ENCODE peak calls at places on chromosome 13, in ten cellular contexts. F is GM23338, H is GM12878, X is mammary epithelial cell, Y is IMR-90, Q is HCT116, I is K562, P is neuronal stem cell, J is PC-9, A is fibroblast of lung. U is an unnamed sample.

GRCh38 chr13:89150362-89150761 is 1479.2 kb downstream of the SLITRK5 start:
- DNase-seq in F (no peak), H (no peak), X (no peak), Y (no peak), Q (no peak), I (no peak), P (no peak), J (no peak), A (peak), U (peak)

GRCh38 chr13:97335488-97336134 is 98.4 kb upstream of the RAP2A start:
- DNase-seq in F (no peak), H (no peak), X (no peak), Y (no peak), Q (no peak), I (no peak), P (no peak), J (no peak), A (no peak), U (no peak)

GRCh38 chr13:31742102-31742695 is 2.9 kb downstream of the RXFP2 start:
- DNase-seq in F (peak), H (peak), X (peak), Y (peak), Q (peak), I (peak), P (peak), J (no peak), A (peak), U (peak)

GRCh38 chr13:29081036-29081435 is 260.9 kb downstream of the MTUS2 start:
- DNase-seq in F (no peak), H (peak), X (no peak), Y (no peak), Q (no peak), I (no peak), P (no peak), J (no peak), A (no peak), U (no peak)

GRCh38 chr13:73168993-73169401 is 110.2 kb downstream of the KLF5 start:
- DNase-seq in F (no peak), H (no peak), X (peak), Y (peak), Q (no peak), I (no peak), P (no peak), J (no peak), A (peak), U (peak)

GRCh38 chr13:68099616-68100015 is 869.5 kb upstream of the PCDH9 start:
- DNase-seq in F (no peak), H (no peak), X (peak), Y (peak), Q (peak), I (no peak), P (no peak), J (no peak), A (peak), U (peak)

GRCh38 chr13:94176576-94176975 is 302.9 kb downstream of the DCT start:
- DNase-seq in F (no peak), H (no peak), X (no peak), Y (no peak), Q (no peak), I (no peak), P (no peak), J (no peak), A (peak), U (no peak)

GRCh38 chr13:111629933-111630332 is 309.5 kb downstream of the TEX29 start:
- DNase-seq in F (no peak), H (no peak), X (no peak), Y (no peak), Q (no peak), I (no peak), P (no peak), J (no peak), A (no peak), U (no peak)

GRCh38 chr13:25771641-25772478 is 280.0 kb downstream of the SHISA2 start:
- DNase-seq in F (peak), H (no peak), X (peak), Y (no peak), Q (no peak), I (no peak), P (no peak), J (no peak), A (peak), U (peak)

GRCh38 chr13:100506154-100506553 is 82.4 kb downstream of the GGACT start:
- DNase-seq in F (no peak), H (no peak), X (no peak), Y (no peak), Q (no peak), I (no peak), P (no peak), J (no peak), A (no peak), U (no peak)

GRCh38 chr13:113805431-113806103 is 46.5 kb downstream of the TMEM255B start:
- DNase-seq in F (no peak), H (no peak), X (no peak), Y (no peak), Q (no peak), I (no peak), P (no peak), J (no peak), A (no peak), U (no peak)

GRCh38 chr13:84296386-84296785 is 414.1 kb upstream of the SLITRK1 start:
- DNase-seq in F (peak), H (no peak), X (no peak), Y (no peak), Q (no peak), I (no peak), P (no peak), J (no peak), A (peak), U (no peak)

GRCh38 chr13:81773263-81773662 is 1432.3 kb upstream of the SPRY2 start:
- DNase-seq in F (no peak), H (no peak), X (no peak), Y (no peak), Q (no peak), I (no peak), P (no peak), J (no peak), A (no peak), U (no peak)

GRCh38 chr13:99174533-99175100 is 26.0 kb upstream of the UBAC2 start:
- DNase-seq in F (no peak), H (no peak), X (no peak), Y (no peak), Q (no peak), I (no peak), P (no peak), J (no peak), A (no peak), U (no peak)

GRCh38 chr13:110340812-110341444 is 33.8 kb downstream of the COL4A2 start:
- DNase-seq in F (no peak), H (no peak), X (peak), Y (peak), Q (no peak), I (no peak), P (no peak), J (no peak), A (peak), U (no peak)

GRCh38 chr13:92355213-92355612 is 871.4 kb upstream of the GPC6 start:
- DNase-seq in F (peak), H (no peak), X (no peak), Y (peak), Q (no peak), I (peak), P (no peak), J (no peak), A (peak), U (peak)

GRCh38 chr13:110371550-110372465 is 64.7 kb downstream of the COL4A2 start:
- DNase-seq in F (no peak), H (peak), X (peak), Y (peak), Q (no peak), I (no peak), P (no peak), J (no peak), A (peak), U (no peak)

GRCh38 chr13:37175996-37176395 is 70.5 kb upstream of the CSNK1A1L start:
- DNase-seq in F (no peak), H (no peak), X (peak), Y (peak), Q (no peak), I (no peak), P (no peak), J (no peak), A (peak), U (no peak)

GRCh38 chr13:102580552-102581169 is 16.1 kb upstream of the TPP2 start:
- DNase-seq in F (peak), H (no peak), X (peak), Y (peak), Q (peak), I (peak), P (peak), J (peak), A (peak), U (peak)

GRCh38 chr13:21822029-21822428 is 151.2 kb downstream of the FGF9 start:
- DNase-seq in F (no peak), H (no peak), X (no peak), Y (no peak), Q (no peak), I (no peak), P (no peak), J (no peak), A (no peak), U (no peak)
- H2AFZ ChIP-seq in F (no peak), H (no peak), X (no peak), Y (no peak), Q (no peak), I (no peak), P (no peak), J (no peak), A (no peak), U (no peak)

GRCh38 chr13:33541962-33542308 is 256.4 kb upstream of the STARD13 start:
- DNase-seq in F (no peak), H (no peak), X (no peak), Y (no peak), Q (no peak), I (no peak), P (no peak), J (no peak), A (no peak), U (no peak)
- H2AFZ ChIP-seq in F (peak), H (peak), X (peak), Y (peak), Q (no peak), I (peak), P (peak), J (peak), A (peak), U (peak)

GRCh38 chr13:40115456-40115855 is 460.0 kb downstream of the COG6 start:
- DNase-seq in F (no peak), H (no peak), X (no peak), Y (no peak), Q (no peak), I (no peak), P (no peak), J (no peak), A (no peak), U (no peak)

GRCh38 chr13:40118337-40118736 is 462.9 kb downstream of the COG6 start:
- DNase-seq in F (no peak), H (no peak), X (no peak), Y (no peak), Q (no peak), I (no peak), P (no peak), J (no peak), A (no peak), U (no peak)

GRCh38 chr13:40113644-40114304 is 458.3 kb downstream of the COG6 start:
- DNase-seq in F (no peak), H (no peak), X (peak), Y (no peak), Q (no peak), I (no peak), P (no peak), J (no peak), A (peak), U (no peak)

GRCh38 chr13:40114305-40114896 is 458.9 kb downstream of the COG6 start:
- DNase-seq in F (no peak), H (no peak), X (no peak), Y (no peak), Q (no peak), I (no peak), P (no peak), J (no peak), A (no peak), U (no peak)

DNA sequence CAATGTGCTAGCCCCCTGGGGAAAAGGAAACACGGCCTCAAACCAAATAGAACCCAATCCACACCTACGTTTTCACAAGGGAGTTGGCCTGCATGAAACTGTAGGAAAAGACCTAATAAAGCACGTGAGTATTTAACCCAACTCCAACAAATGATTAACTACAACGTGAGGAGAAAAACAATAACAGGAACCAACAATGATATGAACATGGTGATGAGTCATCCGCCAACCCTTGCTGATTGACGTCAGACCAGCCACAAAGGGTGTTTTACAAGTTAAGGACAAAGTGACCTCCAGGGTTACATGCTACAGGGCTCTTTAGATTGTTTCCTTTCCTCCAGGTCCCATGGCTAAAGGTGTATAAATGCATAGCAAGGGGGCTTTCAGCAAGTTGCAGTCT is 460.5 kb downstream of the COG6 start:
- DNase-seq in F (peak), H (peak), X (peak), Y (peak), Q (peak), I (peak), P (no peak), J (peak), A (peak), U (peak)
- H2AFZ ChIP-seq in F (peak), H (no peak), X (no peak), Y (no peak), Q (peak), I (peak), P (peak), J (no peak), A (no peak), U (no peak)

DNA sequence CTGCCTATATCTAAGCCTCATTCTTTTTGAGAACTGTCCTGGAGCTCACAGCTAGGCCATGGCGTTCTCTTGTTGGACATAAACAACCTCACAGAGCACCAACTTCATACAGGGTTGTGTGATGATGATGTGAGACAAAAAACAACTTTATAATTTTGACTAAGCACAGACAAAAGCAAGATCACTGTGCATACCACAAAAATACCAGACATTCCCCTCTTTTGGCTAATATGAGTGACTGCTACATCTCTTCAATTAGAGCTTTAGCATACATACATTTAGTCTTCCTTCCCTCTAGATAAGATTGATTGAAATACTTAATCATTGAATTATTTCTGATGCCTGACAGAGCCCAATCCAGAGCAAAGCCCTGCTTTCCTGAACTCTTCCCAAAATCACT is 8.3 kb downstream of the MAB21L1 start:
- DNase-seq in F (no peak), H (no peak), X (no peak), Y (no peak), Q (no peak), I (no peak), P (no peak), J (no peak), A (peak), U (no peak)
- H2AFZ ChIP-seq in F (no peak), H (no peak), X (no peak), Y (no peak), Q (no peak), I (no peak), P (no peak), J (no peak), A (no peak), U (no peak)

GRCh38 chr13:48709213-48709612 is 55.5 kb downstream of the CYSLTR2 start:
- DNase-seq in F (no peak), H (no peak), X (peak), Y (no peak), Q (no peak), I (no peak), P (no peak), J (no peak), A (peak), U (no peak)
- H2AFZ ChIP-seq in F (peak), H (no peak), X (no peak), Y (no peak), Q (no peak), I (no peak), P (no peak), J (no peak), A (no peak), U (no peak)

DNA sequence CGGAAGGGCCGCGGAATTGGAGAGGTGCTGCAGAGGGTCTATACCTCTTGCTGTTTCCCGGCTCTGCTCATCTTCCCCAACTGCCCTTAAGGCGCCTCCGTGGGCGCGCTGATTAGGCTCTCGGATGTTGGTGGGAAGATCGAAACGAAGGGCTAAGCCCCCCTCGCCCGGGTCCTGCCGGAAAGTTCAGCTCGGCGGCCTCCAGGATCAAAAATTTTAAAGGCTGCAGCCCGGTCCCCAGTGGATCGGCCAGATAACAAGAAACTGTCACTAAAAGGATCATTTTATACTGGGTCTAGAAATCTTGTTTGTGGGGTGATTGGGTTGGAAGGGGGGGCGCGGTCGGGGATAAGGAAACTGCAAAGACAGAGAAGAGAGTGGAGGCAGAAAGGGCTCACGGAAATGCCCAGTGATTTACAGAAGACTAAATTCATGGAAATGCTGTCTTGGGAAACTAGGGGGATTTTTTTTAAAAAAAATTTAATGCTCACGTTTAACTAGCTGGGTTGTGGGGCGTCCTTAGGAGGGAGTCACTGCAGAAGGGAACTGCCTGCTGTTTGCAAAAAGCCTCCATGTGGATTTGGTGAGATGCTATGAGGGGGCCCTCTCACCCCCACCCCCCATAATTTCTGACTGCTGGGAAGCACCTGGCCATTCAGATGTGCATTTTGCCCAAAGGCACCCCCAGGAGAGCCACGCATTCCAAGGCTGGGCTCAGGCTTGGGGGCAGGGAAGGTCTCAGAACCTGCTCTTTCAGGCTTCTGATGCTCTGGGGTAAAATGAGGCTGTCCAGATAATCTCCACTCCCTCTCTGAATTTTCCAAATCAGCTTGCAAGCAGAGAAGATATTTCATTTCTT is 7.7 kb downstream of the CDX2 start:
- DNase-seq in F (peak), H (no peak), X (no peak), Y (no peak), Q (no peak), I (no peak), P (no peak), J (no peak), A (no peak), U (no peak)
- H2AFZ ChIP-seq in F (peak), H (no peak), X (peak), Y (peak), Q (no peak), I (no peak), P (peak), J (no peak), A (no peak), U (peak)